ENCODE peak calls at places on chromosomes 5 and 9, in six cellular contexts. One of them, this sample, is unnamed.

GRCh38 chr5:9104576-9105339 is 441.1 kb downstream of the SEMA5A start:
- DNase-seq in mesothelial cell of epicardium: no peak
- DNase-seq in right lobe of liver: no peak
- DNase-seq in GM20000: no peak
- DNase-seq in lower lobe of right lung: no peak
- DNase-seq in bronchial epithelial cell: no peak
- DNase-seq in this sample: no peak

GRCh38 chr9:133341369-133342082 is 5.5 kb upstream of the SURF6 start:
- DNase-seq in GM20000: no peak
- DNase-seq in bronchial epithelial cell: no peak
- DNase-seq in right lobe of liver: no peak
- DNase-seq in lower lobe of right lung: peak; percentile 83
- DNase-seq in mesothelial cell of epicardium: no peak
- DNase-seq in this sample: no peak

GRCh38 chr5:111070272-111071134 is 1.0 kb upstream of the TSLP start:
- DNase-seq in right lobe of liver: no peak
- DNase-seq in mesothelial cell of epicardium: peak; percentile 22
- DNase-seq in bronchial epithelial cell: no peak
- DNase-seq in lower lobe of right lung: peak; percentile 49
- DNase-seq in GM20000: no peak
- DNase-seq in this sample: peak; percentile 39

GRCh38 chr9:136120119-136120393 is 1.4 kb upstream of the TMEM250 start:
- DNase-seq in right lobe of liver: no peak
- DNase-seq in GM20000: no peak
- DNase-seq in lower lobe of right lung: no peak
- DNase-seq in mesothelial cell of epicardium: no peak
- DNase-seq in bronchial epithelial cell: no peak
- DNase-seq in this sample: no peak

GRCh38 chr5:140926211-140926902 is at the start of gene PCDHAC1:
- DNase-seq in mesothelial cell of epicardium: peak; percentile 87
- DNase-seq in GM20000: no peak
- DNase-seq in lower lobe of right lung: peak; percentile 90
- DNase-seq in bronchial epithelial cell: peak; percentile 56
- DNase-seq in right lobe of liver: peak; percentile 75
- DNase-seq in this sample: no peak

GRCh38 chr9:127004946-127005769 is 90.6 kb downstream of the RALGPS1 start:
- DNase-seq in GM20000: peak; percentile 83
- DNase-seq in mesothelial cell of epicardium: no peak
- DNase-seq in lower lobe of right lung: no peak
- DNase-seq in bronchial epithelial cell: peak; percentile 59
- DNase-seq in right lobe of liver: no peak
- DNase-seq in this sample: peak; percentile 82

GRCh38 chr5:100709771-100710170 is 174.6 kb downstream of the FAM174A start:
- DNase-seq in bronchial epithelial cell: no peak
- DNase-seq in GM20000: no peak
- DNase-seq in mesothelial cell of epicardium: no peak
- DNase-seq in right lobe of liver: no peak
- DNase-seq in lower lobe of right lung: no peak
- DNase-seq in this sample: no peak

GRCh38 chr9:121154782-121155181 is 46.9 kb downstream of the RAB14 start:
- DNase-seq in GM20000: no peak
- DNase-seq in right lobe of liver: no peak
- DNase-seq in lower lobe of right lung: no peak
- DNase-seq in bronchial epithelial cell: peak; percentile 82
- DNase-seq in mesothelial cell of epicardium: no peak
- DNase-seq in this sample: peak; percentile 14

GRCh38 chr9:83630938-83631457 is 8.1 kb downstream of the IDNK start:
- DNase-seq in right lobe of liver: no peak
- DNase-seq in GM20000: no peak
- DNase-seq in lower lobe of right lung: no peak
- DNase-seq in mesothelial cell of epicardium: no peak
- DNase-seq in bronchial epithelial cell: no peak
- DNase-seq in this sample: no peak

DNA sequence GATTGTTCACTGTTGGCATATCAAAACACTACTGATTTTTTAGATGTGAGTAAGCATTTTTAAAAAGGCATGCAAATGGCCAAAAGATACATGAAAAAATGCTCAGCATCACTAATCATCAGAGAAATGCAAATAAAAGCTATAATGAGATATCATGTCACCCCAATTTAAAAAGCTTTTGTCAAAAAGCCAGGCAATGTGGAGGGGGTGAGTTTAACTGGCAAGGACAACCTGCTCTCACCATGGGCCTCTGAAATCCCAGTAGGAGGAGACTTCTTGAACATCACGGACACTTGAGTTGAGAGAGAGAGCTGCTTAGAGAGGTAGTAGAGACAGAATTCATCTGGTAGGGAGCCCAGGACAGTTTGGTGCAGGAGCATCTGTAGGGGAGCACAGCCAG is 347.1 kb upstream of the MPDZ start:
- DNase-seq in GM20000: no peak
- DNase-seq in right lobe of liver: no peak
- DNase-seq in mesothelial cell of epicardium: no peak
- DNase-seq in bronchial epithelial cell: no peak
- DNase-seq in lower lobe of right lung: no peak
- DNase-seq in this sample: no peak
- TF ChIP-seq CTCF in GM20000: no peak
- TF ChIP-seq CTCF in right lobe of liver: no peak
- TF ChIP-seq CTCF in mesothelial cell of epicardium: no peak
- TF ChIP-seq CTCF in bronchial epithelial cell: no peak
- TF ChIP-seq CTCF in lower lobe of right lung: no peak
- TF ChIP-seq CTCF in this sample: no peak

GRCh38 chr5:138464388-138465287 is 641 bp upstream of the EGR1 start:
- DNase-seq in lower lobe of right lung: peak; percentile 95
- DNase-seq in mesothelial cell of epicardium: peak; percentile 95
- DNase-seq in bronchial epithelial cell: peak; percentile 92
- DNase-seq in right lobe of liver: peak; percentile 98
- DNase-seq in GM20000: peak; percentile 98
- DNase-seq in this sample: peak; percentile 94
- TF ChIP-seq CTCF in lower lobe of right lung: peak; percentile 45
- TF ChIP-seq CTCF in mesothelial cell of epicardium: peak; percentile 71
- TF ChIP-seq CTCF in bronchial epithelial cell: no peak
- TF ChIP-seq CTCF in right lobe of liver: peak; percentile 45
- TF ChIP-seq CTCF in GM20000: no peak
- TF ChIP-seq CTCF in this sample: peak; percentile 29

DNA sequence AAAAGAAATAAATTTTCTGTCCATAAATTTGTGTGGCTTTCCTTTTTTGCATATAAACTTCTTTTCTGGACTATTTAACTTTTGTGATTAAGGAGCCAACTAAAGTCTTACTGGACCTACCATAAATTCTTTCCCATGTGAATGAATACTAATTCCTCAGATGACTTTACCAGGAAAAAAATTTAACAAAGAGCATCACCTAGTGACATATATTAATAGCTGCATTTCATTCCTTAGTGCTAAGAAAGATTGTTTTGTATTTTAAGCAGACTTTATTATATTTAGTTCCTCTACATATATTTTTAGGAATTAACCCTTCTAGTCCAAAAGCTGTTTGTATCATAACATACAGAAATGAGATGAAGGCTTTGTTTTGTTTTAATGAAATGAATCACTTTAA is 64.4 kb downstream of the C9orf85 start:
- DNase-seq in right lobe of liver: no peak
- DNase-seq in GM20000: no peak
- DNase-seq in bronchial epithelial cell: peak; percentile 27
- DNase-seq in lower lobe of right lung: no peak
- DNase-seq in mesothelial cell of epicardium: no peak
- DNase-seq in this sample: no peak
- TF ChIP-seq CTCF in right lobe of liver: peak; percentile 35
- TF ChIP-seq CTCF in GM20000: no peak
- TF ChIP-seq CTCF in bronchial epithelial cell: peak; percentile 27
- TF ChIP-seq CTCF in lower lobe of right lung: no peak
- TF ChIP-seq CTCF in mesothelial cell of epicardium: no peak
- TF ChIP-seq CTCF in this sample: peak; percentile 23

GRCh38 chr9:122837266-122837850 is 9.0 kb upstream of the PDCL start:
- DNase-seq in right lobe of liver: no peak
- DNase-seq in lower lobe of right lung: no peak
- DNase-seq in GM20000: no peak
- DNase-seq in bronchial epithelial cell: no peak
- DNase-seq in mesothelial cell of epicardium: no peak
- DNase-seq in this sample: no peak

GRCh38 chr9:122832194-122832593 is 3.8 kb upstream of the PDCL start:
- DNase-seq in mesothelial cell of epicardium: no peak
- DNase-seq in GM20000: no peak
- DNase-seq in bronchial epithelial cell: no peak
- DNase-seq in lower lobe of right lung: no peak
- DNase-seq in right lobe of liver: no peak
- DNase-seq in this sample: no peak

GRCh38 chr9:122835313-122835731 is 6.9 kb upstream of the PDCL start:
- DNase-seq in GM20000: peak; percentile 43
- DNase-seq in right lobe of liver: no peak
- DNase-seq in mesothelial cell of epicardium: no peak
- DNase-seq in bronchial epithelial cell: no peak
- DNase-seq in lower lobe of right lung: no peak
- DNase-seq in this sample: peak; percentile 35
- TF ChIP-seq CTCF in GM20000: no peak
- TF ChIP-seq CTCF in right lobe of liver: no peak
- TF ChIP-seq CTCF in mesothelial cell of epicardium: no peak
- TF ChIP-seq CTCF in bronchial epithelial cell: no peak
- TF ChIP-seq CTCF in lower lobe of right lung: no peak
- TF ChIP-seq CTCF in this sample: peak; percentile 18

DNA sequence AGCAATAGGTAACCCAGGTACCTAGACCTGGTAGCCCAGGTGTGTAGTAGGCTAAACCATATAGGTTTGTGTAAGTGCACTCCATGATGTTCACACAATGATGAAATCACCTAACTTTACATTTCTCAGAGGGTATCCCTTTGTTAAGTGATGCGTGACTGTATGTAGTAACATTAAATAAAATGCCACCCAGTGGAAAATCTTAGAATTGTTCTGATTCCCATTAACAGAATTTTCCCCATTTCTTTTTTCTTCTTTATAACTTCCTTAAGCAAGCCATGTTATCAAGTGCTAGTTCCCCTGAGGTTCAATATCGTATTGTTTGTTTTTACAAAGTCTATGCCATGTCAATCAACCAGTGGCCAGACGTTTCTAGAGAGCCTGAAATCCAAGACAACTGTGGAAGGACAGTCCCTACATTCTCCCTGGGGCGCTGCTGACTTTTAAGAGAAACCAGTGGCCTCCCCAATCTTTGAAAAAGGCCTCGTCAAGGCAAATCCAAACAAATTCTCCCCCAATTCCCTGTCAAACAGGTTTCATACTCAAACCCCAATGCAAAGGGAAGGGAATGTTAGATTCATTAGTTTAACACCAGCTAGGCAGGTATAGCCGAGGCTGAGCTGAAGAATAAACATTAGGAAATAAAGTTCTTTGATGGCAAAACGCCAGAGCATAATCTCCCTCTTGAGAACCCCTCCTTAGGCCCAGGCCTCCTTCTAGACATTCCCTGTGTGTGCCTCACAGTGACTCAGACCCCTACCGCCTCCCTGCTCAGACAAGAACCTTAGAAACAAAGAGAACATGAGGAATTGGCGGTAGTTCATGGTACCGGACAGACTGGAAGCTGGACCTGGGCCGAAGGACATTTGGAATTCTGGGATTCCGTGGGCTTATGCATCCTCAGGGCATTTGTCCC is 198.7 kb downstream of the GNA14 start:
- DNase-seq in bronchial epithelial cell: peak; percentile 97
- DNase-seq in right lobe of liver: no peak
- DNase-seq in lower lobe of right lung: no peak
- DNase-seq in mesothelial cell of epicardium: no peak
- DNase-seq in GM20000: no peak
- DNase-seq in this sample: no peak
- TF ChIP-seq CTCF in bronchial epithelial cell: no peak
- TF ChIP-seq CTCF in right lobe of liver: no peak
- TF ChIP-seq CTCF in lower lobe of right lung: no peak
- TF ChIP-seq CTCF in mesothelial cell of epicardium: peak; percentile 11
- TF ChIP-seq CTCF in GM20000: no peak
- TF ChIP-seq CTCF in this sample: no peak

GRCh38 chr5:151647320-151647861 is 39.3 kb downstream of the SPARC start:
- DNase-seq in lower lobe of right lung: no peak
- DNase-seq in right lobe of liver: no peak
- DNase-seq in mesothelial cell of epicardium: no peak
- DNase-seq in GM20000: no peak
- DNase-seq in bronchial epithelial cell: peak; percentile 83
- DNase-seq in this sample: no peak
- TF ChIP-seq CTCF in lower lobe of right lung: no peak
- TF ChIP-seq CTCF in right lobe of liver: no peak
- TF ChIP-seq CTCF in mesothelial cell of epicardium: no peak
- TF ChIP-seq CTCF in GM20000: no peak
- TF ChIP-seq CTCF in bronchial epithelial cell: no peak
- TF ChIP-seq CTCF in this sample: no peak

DNA sequence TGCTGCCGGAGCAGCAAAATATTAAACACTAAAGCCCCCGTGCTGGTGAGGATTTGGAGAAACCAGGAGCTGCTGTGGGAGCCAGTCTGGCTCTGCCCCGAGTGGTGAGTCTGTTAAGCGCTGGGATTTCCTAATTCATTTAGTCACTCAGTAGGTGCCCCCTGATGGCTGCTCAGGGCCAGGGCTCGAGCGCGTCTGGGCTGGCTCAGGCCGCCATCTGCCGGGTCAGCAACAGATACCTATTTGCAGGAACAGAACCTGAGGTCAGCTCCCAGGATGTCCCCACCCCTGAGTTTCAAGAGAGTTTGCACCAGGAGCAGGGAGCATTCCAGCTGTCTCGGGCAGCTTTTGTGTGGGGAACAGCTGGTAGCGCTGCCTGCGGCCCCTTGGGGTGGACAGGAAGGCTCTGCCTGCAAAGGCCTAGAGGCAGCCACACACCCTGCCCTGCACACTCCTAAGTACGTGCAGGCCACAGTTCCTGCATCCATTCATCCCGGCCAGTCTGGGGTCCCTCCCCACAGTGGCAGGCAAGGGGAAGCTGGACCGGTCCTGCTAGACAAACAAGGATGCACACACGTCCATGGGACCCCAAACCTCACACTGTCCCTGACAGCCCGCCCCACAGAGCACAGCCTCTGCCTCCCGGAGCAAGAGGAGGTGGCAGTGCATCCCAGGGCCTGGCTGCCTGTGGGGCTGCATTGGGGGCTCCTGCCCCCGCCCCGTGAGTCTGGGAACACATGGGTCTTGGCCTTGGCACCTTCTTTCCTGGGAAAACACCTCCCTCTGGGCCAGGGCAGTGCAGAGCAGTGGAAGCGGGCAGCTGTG is 83.7 kb downstream of the ADAMTS2 start:
- DNase-seq in bronchial epithelial cell: no peak
- DNase-seq in lower lobe of right lung: no peak
- DNase-seq in mesothelial cell of epicardium: no peak
- DNase-seq in GM20000: no peak
- DNase-seq in right lobe of liver: peak; percentile 34
- DNase-seq in this sample: no peak
- TF ChIP-seq CTCF in bronchial epithelial cell: no peak
- TF ChIP-seq CTCF in lower lobe of right lung: no peak
- TF ChIP-seq CTCF in mesothelial cell of epicardium: no peak
- TF ChIP-seq CTCF in GM20000: no peak
- TF ChIP-seq CTCF in right lobe of liver: no peak
- TF ChIP-seq CTCF in this sample: no peak

GRCh38 chr9:74935008-74935407 is 17.7 kb downstream of the C9orf40 start:
- DNase-seq in mesothelial cell of epicardium: no peak
- DNase-seq in bronchial epithelial cell: no peak
- DNase-seq in lower lobe of right lung: no peak
- DNase-seq in GM20000: no peak
- DNase-seq in right lobe of liver: no peak
- DNase-seq in this sample: no peak

GRCh38 chr9:74942801-74943200 is 9.9 kb downstream of the C9orf40 start:
- DNase-seq in mesothelial cell of epicardium: no peak
- DNase-seq in bronchial epithelial cell: peak; percentile 19
- DNase-seq in lower lobe of right lung: no peak
- DNase-seq in right lobe of liver: no peak
- DNase-seq in GM20000: no peak
- DNase-seq in this sample: no peak

GRCh38 chr9:74940600-74940999 is 12.1 kb downstream of the C9orf40 start:
- DNase-seq in lower lobe of right lung: no peak
- DNase-seq in bronchial epithelial cell: peak; percentile 19
- DNase-seq in right lobe of liver: peak; percentile 56
- DNase-seq in mesothelial cell of epicardium: no peak
- DNase-seq in GM20000: no peak
- DNase-seq in this sample: no peak
- TF ChIP-seq CTCF in lower lobe of right lung: no peak
- TF ChIP-seq CTCF in bronchial epithelial cell: no peak
- TF ChIP-seq CTCF in right lobe of liver: peak; percentile 32
- TF ChIP-seq CTCF in mesothelial cell of epicardium: no peak
- TF ChIP-seq CTCF in GM20000: no peak
- TF ChIP-seq CTCF in this sample: no peak

GRCh38 chr9:98999152-98999525 is 55.4 kb downstream of the COL15A1 start:
- DNase-seq in mesothelial cell of epicardium: no peak
- DNase-seq in right lobe of liver: no peak
- DNase-seq in bronchial epithelial cell: no peak
- DNase-seq in lower lobe of right lung: no peak
- DNase-seq in GM20000: no peak
- DNase-seq in this sample: no peak
- TF ChIP-seq CTCF in mesothelial cell of epicardium: no peak
- TF ChIP-seq CTCF in right lobe of liver: no peak
- TF ChIP-seq CTCF in bronchial epithelial cell: no peak
- TF ChIP-seq CTCF in lower lobe of right lung: peak; percentile 9
- TF ChIP-seq CTCF in GM20000: no peak
- TF ChIP-seq CTCF in this sample: no peak